ENCODE peak calls at places on chromosomes 7 and 10, in four cellular contexts. T is heart left ventricle, U is ovary, Y is PC-3. Q is an unnamed sample. For H3K4me1, the result is how much of the 10 kb centered on the place peaks cover.

GRCh38 chr7:51256244-51256781 is 60.3 kb downstream of the COBL start:
- DNase-seq in Y (no peak), U (no peak), T (no peak), Q (no peak)

GRCh38 chr7:79272066-79272669 is 181.3 kb downstream of the MAGI2 start:
- DNase-seq in U (no peak), Y (peak), T (no peak), Q (no peak)

GRCh38 chr10:43822509-43823236 is 174.0 kb upstream of the ZNF32 start:
- DNase-seq in U (no peak), T (no peak), Y (no peak), Q (no peak)

GRCh38 chr7:1936531-1937251 is 266.6 kb downstream of the ELFN1 start:
- DNase-seq in U (no peak), Y (no peak), T (peak), Q (peak)

GRCh38 chr10:98423691-98424120 is 8.7 kb upstream of the PYROXD2 start:
- DNase-seq in T (no peak), U (no peak), Y (no peak), Q (no peak)

GRCh38 chr10:24553051-24553612 is 170.6 kb downstream of the ARHGAP21 start:
- DNase-seq in U (no peak), Y (peak), T (no peak), Q (no peak)

GRCh38 chr10:97762056-97762455 is 9.7 kb downstream of the SFRP5 start:
- DNase-seq in T (no peak), U (no peak), Y (no peak), Q (no peak)

GRCh38 chr7:46033592-46033991 is 112.5 kb upstream of the IGFBP3 start:
- DNase-seq in T (peak), Y (no peak), U (no peak), Q (no peak)

GRCh38 chr7:95595825-95596182 is 512 bp downstream of the PDK4 start:
- DNase-seq in Y (no peak), T (no peak), U (no peak), Q (no peak)

GRCh38 chr7:14377646-14378266 is 388.3 kb upstream of the ETV1 start:
- DNase-seq in Y (no peak), T (no peak), U (no peak), Q (no peak)

GRCh38 chr7:40972426-40972825 is 730.5 kb downstream of the INHBA start:
- DNase-seq in Y (no peak), T (no peak), U (no peak), Q (no peak)

GRCh38 chr7:40598915-40599314 is 464.1 kb downstream of the SUGCT start:
- DNase-seq in T (no peak), U (no peak), Y (no peak), Q (no peak)

GRCh38 chr7:116772423-116772852 is 89.9 kb upstream of the CAPZA2 start:
- DNase-seq in Y (peak), U (no peak), T (no peak), Q (no peak)

GRCh38 chr10:34994565-34995142 is 95.5 kb downstream of the CUL2 start:
- DNase-seq in Y (peak), U (peak), T (no peak), Q (no peak)

GRCh38 chr10:14556285-14556956 is 218.3 kb downstream of the FAM107B start:
- DNase-seq in Y (no peak), U (no peak), T (no peak), Q (no peak)

GRCh38 chr10:48885376-48885775 is 54.3 kb downstream of the LRRC18 start:
- DNase-seq in Y (peak), U (no peak), T (no peak), Q (no peak)

GRCh38 chr7:120944826-120945562 is 5.6 kb upstream of the ING3 start:
- DNase-seq in Y (peak), T (no peak), U (no peak), Q (no peak)

GRCh38 chr7:159153511-159153910 is 8.8 kb upstream of the VIPR2 start:
- DNase-seq in T (no peak), Y (no peak), U (no peak), Q (no peak)

GRCh38 chr7:141071855-141072547 is 1.9 kb upstream of the TMEM178B start:
- DNase-seq in U (no peak), T (no peak), Y (no peak), Q (no peak)

GRCh38 chr10:102175415-102175814 is 23.2 kb downstream of the NOLC1 start:
- DNase-seq in Y (no peak), T (no peak), U (no peak), Q (no peak)

GRCh38 chr7:29177963-29178612 is 16.5 kb upstream of the CHN2 start:
- DNase-seq in Y (peak), T (peak), U (peak), Q (peak)

GRCh38 chr10:71970869-71971268 is 6.7 kb downstream of the CHST3 start:
- DNase-seq in Y (peak), U (no peak), T (no peak), Q (no peak)

GRCh38 chr7:134453526-134453925 is 5.4 kb downstream of the AKR1B1 start:
- DNase-seq in Y (no peak), T (no peak), U (no peak), Q (no peak)
- H3K27ac ChIP-seq in Y (no peak), T (peak), U (no peak), Q (no peak)

DNA sequence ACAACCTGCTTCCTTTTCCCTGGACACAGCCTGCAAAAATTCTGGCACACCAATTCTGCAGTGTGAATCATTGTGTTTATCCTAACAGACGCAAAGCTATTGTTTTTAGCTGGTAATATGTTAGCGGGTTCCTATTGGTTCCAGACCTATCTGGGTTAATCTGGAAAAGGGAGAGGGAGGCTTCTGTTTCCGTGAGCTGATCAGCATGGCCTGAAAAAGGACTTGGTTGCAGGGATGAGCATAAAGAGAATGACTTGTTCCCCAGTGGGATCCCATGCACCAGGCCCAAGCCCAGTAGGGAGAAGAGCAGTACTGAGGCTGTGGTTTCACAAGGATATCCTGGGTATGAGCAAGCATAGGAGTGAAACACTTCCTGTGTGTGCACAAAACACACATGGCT is 78.4 kb downstream of the PDE1C start:
- DNase-seq in U (no peak), Y (peak), T (no peak), Q (no peak)
- H3K4me1 ChIP-seq in U (under half), Y (under half), T (under half), Q (under half)

DNA sequence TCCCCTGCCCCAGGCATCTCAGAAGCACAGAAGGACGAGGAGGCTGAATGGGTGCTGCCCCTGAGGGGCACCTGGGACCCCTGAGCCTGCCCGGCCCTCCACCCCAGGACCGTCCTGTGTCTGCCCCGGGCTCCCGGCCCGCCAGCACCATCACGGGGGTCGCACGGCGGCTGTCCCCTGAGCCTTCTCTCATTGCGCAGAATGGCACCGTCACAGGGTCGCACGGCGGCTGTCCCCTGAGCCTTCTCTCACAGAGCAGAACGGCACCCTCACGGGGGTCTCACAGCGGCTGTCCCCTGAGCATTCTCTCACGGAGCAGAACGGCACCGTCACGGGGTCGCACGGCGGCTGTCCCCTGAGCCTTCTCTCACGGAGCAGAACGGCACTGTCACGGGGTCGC is 31.5 kb downstream of the FAM20C start:
- DNase-seq in T (no peak), Y (no peak), U (no peak), Q (no peak)
- H3K27ac ChIP-seq in T (no peak), Y (no peak), U (no peak), Q (no peak)

GRCh38 chr7:27103489-27104226 is 1.2 kb upstream of the HOXA2 start:
- DNase-seq in T (no peak), U (no peak), Y (no peak), Q (no peak)

GRCh38 chr7:27101188-27101905 is 1.1 kb downstream of the HOXA2 start:
- DNase-seq in T (no peak), Y (no peak), U (no peak), Q (no peak)

GRCh38 chr7:27100601-27101187 is 1.8 kb downstream of the HOXA2 start:
- DNase-seq in U (no peak), T (no peak), Y (no peak), Q (no peak)

GRCh38 chr7:27102578-27103442 is at the start of gene HOXA2:
- DNase-seq in T (no peak), U (no peak), Y (no peak), Q (peak)

DNA sequence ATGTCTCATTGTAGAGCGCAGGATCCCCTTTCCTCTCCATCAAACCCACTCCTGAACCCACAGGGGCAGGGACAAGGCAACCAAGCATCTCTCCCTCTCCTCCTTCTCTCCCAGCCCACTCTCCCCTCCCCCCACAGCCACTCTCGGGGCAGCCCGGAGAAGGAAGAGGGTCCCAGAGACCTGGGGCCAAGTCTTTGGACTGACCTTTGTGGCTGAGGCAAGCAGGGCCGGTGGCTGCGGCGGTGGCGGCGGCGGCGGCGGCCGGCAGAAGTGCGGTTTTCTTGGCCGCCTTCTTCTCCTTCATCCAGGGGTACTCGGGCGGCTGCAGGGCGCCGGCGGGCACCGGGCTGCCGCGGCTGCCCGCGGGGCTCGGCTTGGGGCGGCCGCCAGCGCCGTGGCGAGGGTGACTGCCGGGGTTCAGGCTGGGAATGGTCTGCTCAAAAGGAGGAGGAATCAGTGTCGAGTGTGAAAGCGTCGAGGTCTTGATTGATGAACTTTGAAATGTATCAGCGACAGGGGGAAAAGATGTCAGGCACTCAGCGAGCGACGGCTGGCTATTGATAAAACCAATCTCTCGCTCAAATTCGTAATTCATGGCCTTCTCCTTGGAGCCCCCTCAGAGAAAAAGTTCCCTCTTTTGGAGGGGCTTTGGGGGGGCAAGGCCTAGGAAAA is 441 bp downstream of the HOXA2 start:
- DNase-seq in Y (no peak), T (no peak), U (no peak), Q (no peak)
- H3K4me1 ChIP-seq in Y (under half), T (under half), U (under half), Q (under half)

GRCh38 chr7:32170838-32171237 is 100.6 kb upstream of the PDE1C start:
- DNase-seq in U (no peak), Y (no peak), T (no peak), Q (no peak)
- H3K27ac ChIP-seq in U (no peak), Y (no peak), T (no peak), Q (no peak)

DNA sequence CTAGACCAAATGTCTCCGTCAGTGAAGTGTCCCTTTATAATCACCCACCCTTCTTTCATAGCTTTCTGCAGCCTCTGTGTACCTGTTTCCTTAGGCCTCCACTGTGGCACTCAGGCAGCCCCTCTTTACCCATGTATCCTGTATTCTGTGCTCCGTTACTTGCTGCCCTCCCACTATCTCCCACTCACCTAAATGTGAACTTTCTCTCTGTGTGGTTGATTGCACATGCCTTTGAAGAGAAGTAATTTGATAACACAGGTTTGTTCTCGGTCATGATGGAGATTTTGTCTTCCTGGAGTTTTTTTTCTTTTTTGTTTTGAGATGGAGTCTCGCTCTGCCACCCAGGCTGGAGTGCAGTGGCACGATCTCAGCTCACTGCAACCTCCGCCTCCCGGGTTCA is 61.5 kb downstream of the REEP3 start:
- DNase-seq in U (no peak), Y (no peak), T (no peak), Q (no peak)
- H3K4me1 ChIP-seq in U (under half), Y (under half), T (under half), Q (under half)

DNA sequence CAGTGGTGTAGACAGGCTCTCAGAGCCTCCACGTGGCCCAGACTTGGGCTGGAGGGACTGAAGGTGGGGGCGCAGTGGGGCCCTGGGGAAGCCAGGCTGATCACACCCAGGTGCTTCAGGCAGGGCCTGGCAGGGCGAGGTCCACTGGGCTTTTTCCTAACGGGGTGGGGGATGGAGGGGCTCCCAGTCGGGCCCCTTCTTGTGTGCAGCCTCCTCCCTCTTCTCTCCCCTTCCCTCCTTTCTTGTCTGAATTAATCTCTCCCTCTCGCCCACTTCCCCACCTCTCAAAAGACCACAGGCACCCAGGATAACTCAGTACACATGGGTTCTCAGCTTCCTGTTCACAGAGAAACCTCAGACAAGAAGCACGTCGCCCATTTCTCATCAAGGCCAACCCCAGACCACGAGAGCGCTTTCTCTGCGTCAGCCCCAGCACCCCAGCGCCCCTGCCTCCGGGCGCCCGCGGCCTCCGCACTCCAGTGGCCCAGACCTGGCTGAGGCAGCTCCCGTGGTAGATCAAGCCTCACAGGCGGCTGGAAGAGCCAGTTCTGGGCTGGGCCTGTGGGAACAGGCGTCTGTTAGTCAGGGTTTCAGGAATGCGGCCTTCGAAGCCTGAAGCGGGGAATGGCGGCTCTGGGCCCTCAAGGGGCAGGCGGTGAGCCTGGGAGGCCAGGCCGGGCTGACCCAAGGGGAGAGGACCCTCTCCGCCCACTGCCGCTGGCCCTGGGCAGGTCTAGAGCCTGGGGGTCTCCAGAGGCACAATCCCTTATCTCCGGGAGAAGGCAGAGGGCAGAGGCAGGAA is 50.6 kb downstream of the PWWP2B start:
- DNase-seq in T (no peak), Y (peak), U (peak), Q (no peak)
- H3K27ac ChIP-seq in T (peak), Y (peak), U (no peak), Q (no peak)